ENCODE peak calls at places on chromosome 13, in eight cellular contexts. L, X, G, Q, H, I, E and J are unnamed samples.

GRCh38 chr13:88552966-88553365 is 881.8 kb downstream of the SLITRK5 start:
- DNase-seq in L (no peak), X (no peak), G (no peak), Q (no peak), H (no peak), I (no peak), E (no peak), J (no peak)

GRCh38 chr13:50999641-51000040 is 90.0 kb downstream of the RNASEH2B start:
- DNase-seq in L (no peak), X (no peak), G (peak; percentile 67), Q (no peak), H (no peak), I (no peak), E (no peak), J (no peak)

GRCh38 chr13:23473236-23473635 is 39.7 kb upstream of the SACS start:
- DNase-seq in L (no peak), X (no peak), G (no peak), Q (no peak), H (no peak), I (no peak), E (no peak), J (no peak)

GRCh38 chr13:99124695-99125334 is 75.8 kb upstream of the UBAC2 start:
- DNase-seq in L (no peak), X (peak; percentile 1), G (no peak), Q (peak; percentile 74), H (no peak), I (no peak), E (no peak), J (no peak)

GRCh38 chr13:44967656-44968451 is 21.4 kb downstream of the NUFIP1 start:
- DNase-seq in L (no peak), X (peak; percentile 18), G (no peak), Q (peak; percentile 54), H (no peak), I (no peak), E (no peak), J (peak; percentile 89)

GRCh38 chr13:84609716-84610115 is 727.4 kb upstream of the SLITRK1 start:
- DNase-seq in L (peak; percentile 10), X (no peak), G (no peak), Q (peak; percentile 67), H (no peak), I (no peak), E (no peak), J (no peak)

GRCh38 chr13:72782717-72783116 is 784 bp downstream of the PIBF1 start:
- DNase-seq in L (no peak), X (no peak), G (no peak), Q (peak; percentile 31), H (no peak), I (no peak), E (no peak), J (no peak)

GRCh38 chr13:104327217-104327616 is 1261.0 kb upstream of the SLC10A2 start:
- DNase-seq in L (no peak), X (no peak), G (no peak), Q (no peak), H (no peak), I (no peak), E (no peak), J (no peak)

GRCh38 chr13:73547239-73547638 is 488.4 kb downstream of the KLF5 start:
- DNase-seq in L (no peak), X (no peak), G (no peak), Q (peak; percentile 6), H (no peak), I (no peak), E (no peak), J (no peak)

GRCh38 chr13:39401091-39401647 is 201.8 kb downstream of the LHFPL6 start:
- DNase-seq in L (no peak), X (no peak), G (peak; percentile 48), Q (no peak), H (no peak), I (no peak), E (no peak), J (no peak)

GRCh38 chr13:78193853-78194252 is 275.2 kb upstream of the EDNRB start:
- DNase-seq in L (no peak), X (peak; percentile 1), G (no peak), Q (no peak), H (no peak), I (no peak), E (no peak), J (no peak)

GRCh38 chr13:22451345-22451744 is 729.4 kb upstream of the SGCG start:
- DNase-seq in L (no peak), X (peak; percentile 8), G (no peak), Q (no peak), H (peak; percentile 50), I (no peak), E (peak; percentile 7), J (no peak)

GRCh38 chr13:48542581-48543341 is 9.9 kb upstream of the RCBTB2 start:
- DNase-seq in L (no peak), X (no peak), G (peak; percentile 15), Q (no peak), H (peak; percentile 36), I (peak; percentile 68), E (peak; percentile 63), J (no peak)
- TF ChIP-seq CTCF in L (peak; percentile 25), X (peak; percentile 9), G (peak; percentile 10), Q (peak; percentile 1), H (peak; percentile 21), I (no peak), E (no peak), J (no peak)

GRCh38 chr13:100828226-100828625 is 153.6 kb upstream of the TMTC4 start:
- DNase-seq in L (no peak), X (no peak), G (no peak), Q (no peak), H (no peak), I (no peak), E (no peak), J (no peak)
- TF ChIP-seq CTCF in L (peak; percentile 21), X (peak; percentile 39), G (no peak), Q (peak; percentile 31), H (peak; percentile 49), I (no peak), E (no peak), J (peak; percentile 32)

GRCh38 chr13:37701972-37702371 is 103.4 kb upstream of the POSTN start:
- DNase-seq in L (peak; percentile 90), X (peak; percentile 43), G (no peak), Q (peak; percentile 83), H (no peak), I (no peak), E (no peak), J (no peak)

GRCh38 chr13:37709318-37709717 is 110.8 kb upstream of the POSTN start:
- DNase-seq in L (no peak), X (no peak), G (no peak), Q (no peak), H (no peak), I (no peak), E (no peak), J (no peak)

GRCh38 chr13:37708101-37708500 is 109.5 kb upstream of the POSTN start:
- DNase-seq in L (no peak), X (no peak), G (no peak), Q (no peak), H (no peak), I (no peak), E (no peak), J (no peak)

GRCh38 chr13:37701306-37701705 is 102.7 kb upstream of the POSTN start:
- DNase-seq in L (no peak), X (no peak), G (no peak), Q (peak; percentile 29), H (no peak), I (no peak), E (no peak), J (no peak)

GRCh38 chr13:37706041-37706440 is 107.5 kb upstream of the POSTN start:
- DNase-seq in L (no peak), X (no peak), G (no peak), Q (no peak), H (no peak), I (no peak), E (no peak), J (no peak)
- TF ChIP-seq CTCF in L (no peak), X (no peak), G (no peak), Q (no peak), H (no peak), I (no peak), E (no peak), J (no peak)

GRCh38 chr13:111074826-111075225 is 40.3 kb upstream of the ARHGEF7 start:
- DNase-seq in L (no peak), X (no peak), G (no peak), Q (no peak), H (no peak), I (no peak), E (no peak), J (no peak)

GRCh38 chr13:111080642-111081041 is 34.5 kb upstream of the ARHGEF7 start:
- DNase-seq in L (no peak), X (no peak), G (no peak), Q (no peak), H (no peak), I (no peak), E (no peak), J (no peak)

GRCh38 chr13:111079375-111079774 is 35.7 kb upstream of the ARHGEF7 start:
- DNase-seq in L (no peak), X (no peak), G (no peak), Q (no peak), H (no peak), I (no peak), E (no peak), J (no peak)

GRCh38 chr13:111082240-111082639 is 32.9 kb upstream of the ARHGEF7 start:
- DNase-seq in L (no peak), X (no peak), G (no peak), Q (no peak), H (no peak), I (no peak), E (no peak), J (no peak)

GRCh38 chr13:111076156-111077013 is 38.7 kb upstream of the ARHGEF7 start:
- DNase-seq in L (no peak), X (no peak), G (no peak), Q (no peak), H (no peak), I (no peak), E (no peak), J (no peak)
- TF ChIP-seq CTCF in L (no peak), X (no peak), G (no peak), Q (no peak), H (no peak), I (no peak), E (no peak), J (no peak)

GRCh38 chr13:79241697-79242096 is 164.4 kb downstream of the RBM26 start:
- DNase-seq in L (no peak), X (no peak), G (no peak), Q (no peak), H (no peak), I (no peak), E (no peak), J (no peak)

GRCh38 chr13:79245937-79246574 is 160.0 kb downstream of the RBM26 start:
- DNase-seq in L (no peak), X (no peak), G (no peak), Q (no peak), H (no peak), I (no peak), E (no peak), J (no peak)

GRCh38 chr13:79246575-79246949 is 159.5 kb downstream of the RBM26 start:
- DNase-seq in L (no peak), X (no peak), G (no peak), Q (no peak), H (no peak), I (no peak), E (no peak), J (no peak)
- TF ChIP-seq CTCF in L (no peak), X (no peak), G (no peak), Q (no peak), H (no peak), I (no peak), E (no peak), J (peak; percentile 52)